ENCODE peak calls at places on chromosomes 6 and 20, in nine cellular contexts. Q, M, S, J, W, T, O, D and F are unnamed samples.

GRCh38 chr6:165662041-165662491 is 975 bp downstream of the PDE10A start:
- DNase-seq in J (no peak), M (peak), T (no peak), Q (no peak), S (no peak), W (peak), O (no peak), D (no peak), F (no peak)

GRCh38 chr6:12414096-12414675 is 124.0 kb downstream of the EDN1 start:
- DNase-seq in W (no peak), J (no peak), Q (no peak), D (no peak), S (no peak), M (no peak), T (no peak), O (no peak), F (no peak)

GRCh38 chr6:1554881-1555569 is 54.7 kb upstream of the FOXC1 start:
- DNase-seq in D (peak), O (peak), W (peak), M (peak), S (peak), T (peak), J (peak), Q (no peak), F (peak)

GRCh38 chr6:170080169-170080827 is 210.6 kb downstream of the DLL1 start:
- DNase-seq in O (no peak), Q (no peak), W (no peak), M (peak), J (peak), D (no peak), S (no peak), T (no peak), F (no peak)

GRCh38 chr6:145749632-145750031 is 14.3 kb upstream of the EPM2A start:
- DNase-seq in J (no peak), M (no peak), Q (peak), W (peak), O (peak), S (peak), T (no peak), D (no peak), F (no peak)

GRCh38 chr20:1579488-1579887 is 22.0 kb upstream of the SIRPD start:
- DNase-seq in M (no peak), W (no peak), J (no peak), T (no peak), Q (no peak), D (no peak), S (no peak), O (peak), F (no peak)

GRCh38 chr6:70310063-70310694 is 7.3 kb upstream of the COL9A1 start:
- DNase-seq in O (peak), J (no peak), D (no peak), M (peak), T (no peak), Q (peak), W (peak), S (peak), F (no peak)

GRCh38 chr6:69796081-69796626 is 656 bp downstream of the LMBRD1 start:
- DNase-seq in J (no peak), T (peak), W (peak), M (no peak), D (no peak), S (peak), Q (no peak), O (peak), F (peak)

GRCh38 chr20:33659341-33660034 is 2.6 kb upstream of the C20orf144 start:
- DNase-seq in T (no peak), D (no peak), S (no peak), J (peak), M (no peak), Q (no peak), O (no peak), W (no peak), F (no peak)

GRCh38 chr6:9921366-9921765 is 493.5 kb downstream of the TFAP2A start:
- DNase-seq in O (no peak), D (no peak), S (no peak), Q (peak), J (no peak), M (no peak), W (no peak), T (no peak), F (no peak)

GRCh38 chr20:59948828-59949720 is 8.9 kb downstream of the FAM217B start:
- DNase-seq in S (peak), T (no peak), W (peak), M (peak), J (no peak), D (no peak), Q (peak), O (peak), F (no peak)

GRCh38 chr6:127690092-127690491 is 113.1 kb downstream of the C6orf58 start:
- DNase-seq in S (peak), J (no peak), W (peak), Q (peak), T (no peak), M (no peak), O (peak), D (no peak), F (no peak)
- TF ChIP-seq CTCF in S (peak), J (no peak), W (peak), Q (peak), T (no peak), M (peak), O (peak), D (peak), F (no peak)

GRCh38 chr6:164108869-164109769 is 694.6 kb downstream of the QKI start:
- DNase-seq in W (peak), O (peak), T (no peak), M (no peak), S (peak), Q (no peak), D (no peak), J (no peak), F (no peak)
- TF ChIP-seq CTCF in W (no peak), O (no peak), T (no peak), M (no peak), S (no peak), Q (no peak), D (no peak), J (no peak), F (no peak)

GRCh38 chr6:168274046-168274952 is 45.3 kb downstream of the DACT2 start:
- DNase-seq in Q (no peak), S (no peak), T (no peak), M (no peak), J (no peak), O (no peak), W (no peak), D (no peak), F (no peak)

GRCh38 chr6:168270274-168271174 is 49.1 kb downstream of the DACT2 start:
- DNase-seq in T (no peak), Q (no peak), W (no peak), D (no peak), J (no peak), M (no peak), O (no peak), S (no peak), F (no peak)

GRCh38 chr6:168275168-168275567 is 44.4 kb downstream of the DACT2 start:
- DNase-seq in J (no peak), S (no peak), M (no peak), O (no peak), D (no peak), T (no peak), W (no peak), Q (no peak), F (no peak)

GRCh38 chr6:168273483-168274045 is 46.0 kb downstream of the DACT2 start:
- DNase-seq in M (no peak), Q (no peak), W (no peak), O (no peak), D (no peak), J (no peak), S (no peak), T (no peak), F (no peak)

DNA sequence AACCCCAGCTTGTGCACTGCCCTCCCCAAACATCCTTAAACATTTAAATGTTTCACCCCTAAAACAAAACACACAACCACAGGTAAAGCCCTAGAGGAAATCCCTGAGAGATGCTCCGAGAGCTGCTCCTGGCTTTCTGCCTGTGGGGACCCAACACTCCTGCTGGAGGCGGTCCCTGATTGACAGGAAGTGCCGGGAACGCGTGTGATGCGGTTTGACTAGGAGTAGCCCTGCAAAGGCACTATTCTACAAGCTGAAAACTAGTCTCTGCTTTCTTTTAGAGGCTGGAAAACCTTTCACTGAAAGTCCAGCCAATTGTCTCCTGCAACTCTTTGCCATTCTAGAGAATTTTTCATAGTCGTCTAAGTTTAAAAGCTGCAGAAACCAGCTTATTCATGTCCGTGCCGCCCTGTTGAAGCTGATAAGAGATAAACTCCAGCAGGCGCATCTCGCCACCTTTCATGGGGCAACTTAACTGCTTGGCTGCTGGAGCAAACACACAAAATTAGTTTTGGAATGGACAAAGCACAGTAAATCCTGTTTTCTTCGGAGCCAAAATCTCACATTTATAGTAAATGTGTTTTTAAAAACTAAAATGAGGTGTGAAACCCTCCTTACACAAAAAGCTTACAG is 47.1 kb downstream of the DACT2 start:
- DNase-seq in M (no peak), T (no peak), O (no peak), W (no peak), S (no peak), Q (no peak), J (no peak), D (peak), F (no peak)
- TF ChIP-seq CTCF in M (no peak), T (no peak), O (no peak), W (no peak), S (no peak), Q (no peak), J (no peak), D (no peak), F (no peak)

GRCh38 chr20:35344354-35344837 is 52.2 kb upstream of the FAM83C start:
- DNase-seq in S (peak), Q (peak), J (no peak), W (peak), O (peak), T (no peak), M (no peak), D (no peak), F (peak)

GRCh38 chr20:35341366-35342028 is 49.3 kb upstream of the FAM83C start:
- DNase-seq in T (no peak), Q (no peak), W (peak), S (no peak), M (no peak), O (no peak), J (no peak), D (no peak), F (no peak)

GRCh38 chr20:35345189-35345588 is 53.0 kb upstream of the FAM83C start:
- DNase-seq in O (no peak), S (no peak), D (no peak), W (no peak), T (no peak), J (no peak), M (no peak), Q (no peak), F (no peak)

GRCh38 chr20:35340436-35340835 is 48.2 kb upstream of the FAM83C start:
- DNase-seq in T (no peak), S (no peak), Q (no peak), W (no peak), J (no peak), M (no peak), O (no peak), D (no peak), F (no peak)

GRCh38 chr20:35342154-35342769 is 50.0 kb upstream of the FAM83C start:
- DNase-seq in D (no peak), M (peak), O (peak), S (no peak), W (peak), Q (no peak), T (no peak), J (no peak), F (no peak)
- TF ChIP-seq CTCF in D (peak), M (no peak), O (peak), S (no peak), W (peak), Q (peak), T (no peak), J (no peak), F (no peak)

DNA sequence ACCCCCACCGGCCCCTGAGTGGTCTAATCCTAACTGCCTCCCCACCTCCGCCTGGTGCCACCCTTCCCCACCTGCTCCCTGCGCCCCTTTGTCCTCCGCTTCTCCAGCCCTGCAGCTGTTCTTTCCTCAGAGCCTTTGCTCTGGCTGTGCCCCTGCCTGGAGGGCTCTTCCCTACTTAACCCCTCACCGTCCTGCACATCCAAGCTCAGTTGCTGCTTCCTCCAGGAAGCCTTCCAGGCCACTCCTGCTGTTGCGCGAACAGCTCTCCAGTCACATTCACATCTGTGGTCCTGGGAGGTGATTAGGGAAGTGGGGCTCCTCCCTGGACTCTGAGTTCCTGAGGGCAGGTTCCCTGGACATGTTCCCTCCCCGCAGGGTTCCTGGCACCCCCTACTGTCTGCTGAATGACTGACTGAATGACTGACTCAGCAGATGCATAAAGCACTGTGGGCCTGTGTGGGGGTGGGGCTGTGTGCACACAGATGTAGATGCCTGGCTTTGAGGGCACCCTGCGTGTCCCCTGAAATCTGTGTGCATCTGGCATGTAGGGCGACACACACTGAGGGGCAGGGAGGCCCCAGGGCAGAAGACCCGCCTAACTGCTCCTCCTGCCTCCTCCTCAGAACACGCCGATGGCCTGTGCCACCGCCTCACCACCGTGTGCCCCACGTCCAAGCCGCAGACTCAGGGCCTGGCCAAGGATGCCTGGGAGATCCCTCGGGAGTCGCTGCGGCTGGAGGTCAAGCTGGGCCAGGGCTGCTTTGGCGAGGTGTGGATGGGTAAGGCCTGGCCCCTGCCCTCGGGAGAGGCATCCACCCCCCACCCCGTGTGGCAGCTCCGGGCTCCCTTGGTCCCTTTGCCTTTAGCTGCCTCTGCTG is 51.4 kb downstream of the SRC start:
- DNase-seq in M (no peak), S (no peak), W (peak), Q (peak), O (no peak), T (no peak), D (peak), J (no peak), F (no peak)
- TF ChIP-seq CTCF in M (no peak), S (no peak), W (peak), Q (peak), O (no peak), T (no peak), D (peak), J (no peak), F (no peak)

GRCh38 chr6:166771701-166772100 is 144.7 kb upstream of the RPS6KA2 start:
- DNase-seq in M (peak), S (no peak), J (no peak), D (no peak), W (no peak), Q (no peak), O (no peak), T (no peak), F (no peak)

GRCh38 chr6:166774292-166774691 is 147.2 kb upstream of the RPS6KA2 start:
- DNase-seq in Q (no peak), O (no peak), S (no peak), W (no peak), D (no peak), T (no peak), M (peak), J (peak), F (no peak)

GRCh38 chr6:166774770-166775169 is 147.7 kb upstream of the RPS6KA2 start:
- DNase-seq in D (no peak), M (peak), W (no peak), T (no peak), J (no peak), Q (no peak), S (no peak), O (no peak), F (no peak)

GRCh38 chr6:166770216-166771116 is 143.4 kb upstream of the RPS6KA2 start:
- DNase-seq in M (peak), J (no peak), Q (peak), T (no peak), W (no peak), D (no peak), S (no peak), O (no peak), F (no peak)

GRCh38 chr6:166772518-166772917 is 145.5 kb upstream of the RPS6KA2 start:
- DNase-seq in T (no peak), M (peak), O (no peak), S (peak), D (peak), J (no peak), W (no peak), Q (no peak), F (no peak)
- TF ChIP-seq CTCF in T (no peak), M (no peak), O (no peak), S (peak), D (peak), J (no peak), W (peak), Q (peak), F (no peak)

GRCh38 chr6:95249176-95249575 is 328.2 kb upstream of the MANEA start:
- DNase-seq in J (no peak), S (no peak), D (no peak), M (no peak), Q (no peak), T (no peak), W (peak), O (no peak), F (no peak)

GRCh38 chr6:95244749-95245148 is 332.6 kb upstream of the MANEA start:
- DNase-seq in D (no peak), S (no peak), J (no peak), T (no peak), M (no peak), O (no peak), Q (no peak), W (no peak), F (no peak)

GRCh38 chr6:95243091-95243490 is 334.2 kb upstream of the MANEA start:
- DNase-seq in M (no peak), T (no peak), Q (no peak), D (no peak), J (no peak), O (no peak), W (no peak), S (no peak), F (no peak)

GRCh38 chr6:95249661-95250060 is 327.7 kb upstream of the MANEA start:
- DNase-seq in T (no peak), M (no peak), Q (no peak), J (no peak), S (no peak), O (no peak), D (no peak), W (no peak), F (no peak)

GRCh38 chr6:95248501-95248900 is 328.8 kb upstream of the MANEA start:
- DNase-seq in D (no peak), W (no peak), Q (no peak), T (no peak), M (no peak), J (no peak), S (no peak), O (no peak), F (no peak)
- TF ChIP-seq CTCF in D (no peak), W (no peak), Q (no peak), T (no peak), M (no peak), J (no peak), S (no peak), O (no peak), F (no peak)